ENCODE peak calls at places on chromosomes 5 and 9, in seven cellular contexts. I is IMR-90, S is HepG2, P is A549, G is H1, R is K562, D is GM12878. X is an unnamed sample.
A peak's percentile ranks its signal among the peaks of the same experiment; 100 is the strongest.

GRCh38 chr5:169805527-169805934 is 168.5 kb downstream of the DOCK2 start:
- DNase-seq in I (peak; percentile 61), D (peak; percentile 94), G (no peak), P (no peak), R (peak; percentile 47), S (no peak), X (no peak)

GRCh38 chr9:97794666-97795065 is 58.4 kb upstream of the FOXE1 start:
- DNase-seq in R (no peak), I (no peak), D (no peak), S (no peak), P (no peak), G (no peak), X (no peak)

GRCh38 chr9:136671646-136672430 is 9.1 kb downstream of the EGFL7 start:
- DNase-seq in D (no peak), P (peak; percentile 78), I (no peak), S (no peak), R (peak; percentile 62), G (peak; percentile 92), X (peak; percentile 93)

GRCh38 chr5:57383093-57383861 is 99.3 kb downstream of the ACTBL2 start:
- DNase-seq in P (peak; percentile 85), G (no peak), S (peak; percentile 30), I (peak; percentile 99), R (peak; percentile 65), D (no peak), X (peak; percentile 69)

GRCh38 chr9:88775559-88775958 is 215.7 kb upstream of the S1PR3 start:
- DNase-seq in P (peak; percentile 19), S (no peak), R (no peak), G (no peak), D (no peak), I (peak; percentile 43), X (no peak)

GRCh38 chr9:103802068-103802467 is 292.0 kb upstream of the SMC2 start:
- DNase-seq in P (no peak), R (no peak), D (no peak), I (no peak), G (no peak), S (no peak), X (no peak)

GRCh38 chr9:83920942-83921707 is at the start of gene KIF27:
- DNase-seq in R (peak; percentile 90), S (peak; percentile 92), I (peak; percentile 96), P (peak; percentile 88), D (peak; percentile 80), G (peak; percentile 100), X (peak; percentile 96)

GRCh38 chr5:2388005-2388361 is 363.5 kb downstream of the IRX2 start:
- DNase-seq in P (no peak), I (no peak), S (no peak), G (no peak), D (no peak), R (no peak), X (no peak)

GRCh38 chr9:94855919-94856318 is 129.4 kb downstream of the AOPEP start:
- DNase-seq in S (no peak), G (peak; percentile 28), R (no peak), D (no peak), I (no peak), P (no peak), X (no peak)

GRCh38 chr5:79077680-79078365 is 8.3 kb downstream of the BHMT2 start:
- DNase-seq in S (no peak), I (peak; percentile 32), D (no peak), G (no peak), P (no peak), R (no peak), X (no peak)

GRCh38 chr5:756865-757345 is 27.6 kb downstream of the ZDHHC11B start:
- DNase-seq in R (no peak), I (no peak), D (no peak), S (peak; percentile 75), P (no peak), G (no peak), X (peak; percentile 55)

GRCh38 chr9:123867034-123867433 is 62.9 kb downstream of the DENND1A start:
- DNase-seq in I (no peak), R (no peak), P (no peak), G (no peak), S (no peak), D (no peak), X (no peak)

GRCh38 chr5:172946146-172946545 is 13.1 kb upstream of the RPL26L1 start:
- DNase-seq in G (no peak), D (no peak), I (no peak), S (no peak), R (no peak), P (no peak), X (no peak)

GRCh38 chr9:113999256-114000062 is 78.6 kb downstream of the AMBP start:
- DNase-seq in I (no peak), R (no peak), P (no peak), D (no peak), S (no peak), G (peak; percentile 35), X (no peak)

GRCh38 chr9:113997610-113998009 is 80.5 kb downstream of the AMBP start:
- DNase-seq in S (no peak), I (no peak), D (no peak), P (no peak), R (no peak), G (peak; percentile 23), X (no peak)

GRCh38 chr9:113998529-113999255 is 79.4 kb downstream of the AMBP start:
- DNase-seq in R (no peak), G (peak; percentile 53), S (no peak), I (peak; percentile 12), D (no peak), P (peak; percentile 21), X (peak; percentile 56)

GRCh38 chr9:113996531-113997001 is 81.5 kb downstream of the AMBP start:
- DNase-seq in S (no peak), R (no peak), P (no peak), I (no peak), D (no peak), G (no peak), X (no peak)

DNA sequence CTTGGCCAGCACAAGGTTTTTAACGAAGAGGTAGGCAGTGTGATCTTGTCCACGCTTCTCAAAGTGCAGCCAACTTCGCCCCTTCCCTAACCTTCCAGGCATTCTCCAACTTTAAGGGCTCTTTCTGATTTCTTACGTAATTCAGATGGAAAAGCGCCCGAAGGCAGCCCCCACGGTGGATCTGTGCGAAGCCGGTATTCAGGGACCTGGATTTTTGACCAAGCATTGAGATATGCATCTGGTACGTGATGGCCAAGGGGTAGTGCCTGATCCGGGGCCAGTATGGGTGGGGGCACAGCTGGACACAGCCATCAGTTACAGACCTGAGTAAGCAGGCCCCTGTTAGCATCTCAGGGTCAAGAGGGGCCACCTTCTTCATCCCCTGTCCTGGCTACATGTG is 80.0 kb downstream of the AMBP start:
- DNase-seq in S (no peak), R (no peak), I (no peak), D (no peak), G (peak; percentile 31), P (no peak), X (no peak)
- TF ChIP-seq RFX5 in S (no peak), R (no peak), I (no peak), D (no peak), G (no peak), P (no peak), X (no peak)

DNA sequence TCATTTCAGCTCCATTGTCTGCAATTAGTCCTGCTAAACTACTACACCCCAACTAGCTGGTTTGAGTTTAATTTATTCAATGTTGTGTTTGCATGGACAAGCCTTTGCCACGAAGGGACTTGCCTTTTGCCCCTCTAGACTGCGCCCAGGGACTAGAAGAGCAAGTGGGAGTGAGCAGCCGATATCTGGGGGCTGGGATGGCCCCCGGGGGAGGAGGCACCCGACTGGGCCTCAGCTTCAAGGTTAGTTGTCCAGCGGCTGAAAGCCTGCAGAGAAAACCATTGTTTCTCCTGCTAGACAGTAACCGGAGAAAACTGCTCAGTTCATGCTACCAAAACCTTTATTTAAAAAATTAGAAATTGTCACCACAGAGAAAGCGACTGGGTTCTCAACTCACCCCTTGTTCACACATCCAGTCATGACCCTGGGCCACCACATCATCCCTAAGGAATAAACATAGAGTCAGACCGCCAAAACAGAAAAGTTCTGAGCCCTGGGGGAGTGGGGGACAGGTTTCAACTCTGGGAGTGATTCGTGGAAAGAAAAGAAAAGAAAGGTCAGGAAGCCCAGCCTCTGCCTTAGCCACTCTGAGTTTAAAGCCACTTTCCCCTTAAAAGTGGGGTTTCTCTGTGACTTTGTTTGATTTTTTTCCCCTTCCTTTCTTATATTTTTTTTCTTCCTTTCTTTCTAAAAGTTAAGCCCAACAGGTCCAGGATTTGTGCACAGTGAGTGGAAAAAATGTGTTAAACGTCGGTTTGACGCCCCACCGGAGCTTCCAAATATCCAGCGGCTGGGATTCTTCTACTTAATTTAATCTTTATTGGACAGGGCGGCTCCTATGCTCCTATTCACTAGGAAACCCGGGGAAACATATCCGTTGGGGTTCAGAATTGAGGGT is 6.7 kb downstream of the NR2F1-AS1 start:
- DNase-seq in I (no peak), S (no peak), P (no peak), D (no peak), G (no peak), R (no peak), X (no peak)
- TF ChIP-seq RAD21 in I (no peak), S (no peak), P (no peak), D (no peak), G (no peak), R (no peak), X (no peak)

GRCh38 chr5:82413302-82414042 is 135.3 kb upstream of the RPS23 start:
- DNase-seq in D (no peak), P (no peak), G (no peak), I (peak; percentile 83), S (no peak), R (no peak), X (no peak)
- TF ChIP-seq RFX5 in D (no peak), P (no peak), G (no peak), I (no peak), S (no peak), R (no peak), X (no peak)

GRCh38 chr5:140642718-140643117 is 3.5 kb downstream of the TMCO6 start:
- DNase-seq in I (peak; percentile 45), S (no peak), D (no peak), P (no peak), G (no peak), R (no peak), X (no peak)

GRCh38 chr5:140637722-140638473 is 1.4 kb upstream of the TMCO6 start:
- DNase-seq in G (no peak), S (peak; percentile 50), P (no peak), R (no peak), D (no peak), I (no peak), X (no peak)

GRCh38 chr5:140635291-140636257 is 2.6 kb upstream of the CD14 start:
- DNase-seq in S (peak; percentile 63), D (no peak), P (no peak), G (no peak), R (no peak), I (no peak), X (no peak)

GRCh38 chr5:140641716-140642115 is 2.5 kb downstream of the TMCO6 start:
- DNase-seq in I (no peak), P (no peak), D (no peak), G (no peak), R (no peak), S (no peak), X (no peak)

DNA sequence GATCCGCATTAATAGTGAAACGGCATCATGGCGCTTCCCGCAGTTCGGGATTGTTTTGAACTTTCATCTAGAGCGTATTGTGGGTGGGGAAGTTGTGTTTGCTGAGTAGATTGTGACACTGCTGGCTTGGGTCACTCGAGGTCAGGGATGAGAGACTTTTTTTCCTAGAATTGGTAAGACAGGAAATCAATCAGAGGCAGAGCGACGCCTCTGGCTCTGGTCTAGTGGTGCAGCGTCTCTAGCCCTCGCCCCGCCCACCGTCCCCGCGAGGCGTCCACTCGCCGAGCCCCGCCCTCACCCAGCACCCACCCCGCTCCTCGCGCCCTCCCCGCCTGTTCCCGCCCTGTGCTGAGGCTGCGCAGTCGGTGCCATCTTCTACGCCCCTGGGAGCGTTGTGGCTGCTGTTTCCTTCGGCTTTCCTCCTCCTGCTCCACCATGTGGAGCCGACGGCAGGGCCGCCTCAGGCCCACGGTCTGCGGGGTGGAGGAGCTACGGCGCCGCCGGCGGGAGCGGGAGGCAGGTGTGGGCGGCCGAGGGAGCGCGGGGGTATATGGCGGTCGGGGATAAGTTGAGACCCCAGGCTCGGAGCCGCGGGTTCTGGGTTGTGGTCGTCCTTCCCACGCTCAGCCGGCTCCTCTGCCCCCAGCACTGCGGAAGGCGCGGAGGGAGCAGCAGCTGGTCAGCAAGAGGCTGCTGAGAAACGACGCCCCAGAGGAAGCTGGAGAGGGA is at the start of gene TMCO6:
- DNase-seq in I (peak; percentile 89), G (peak; percentile 95), R (peak; percentile 99), P (peak; percentile 96), S (peak; percentile 99), D (peak; percentile 73), X (peak; percentile 100)
- TF ChIP-seq RAD21 in I (peak; percentile 44), G (peak; percentile 51), R (peak; percentile 50), P (peak; percentile 69), S (peak; percentile 66), D (peak; percentile 16), X (peak; percentile 57)